ENCODE peak calls at places on chromosomes 4 and X, in seven cellular contexts. T is Peyer's patch, Y is progenitor cell of endocrine pancreas, W is endodermal cell, L is choroid plexus epithelial cell, J is body of pancreas, A is dorsolateral prefrontal cortex. K is an unnamed sample.

GRCh38 chr4:107888237-107888636 is 43.1 kb upstream of the CYP2U1 start:
- DNase-seq in J (no peak), T (no peak), L (no peak), W (no peak), A (no peak), Y (no peak), K (no peak)

GRCh38 chr4:183201331-183201730 is 102.3 kb downstream of the WWC2 start:
- DNase-seq in W (no peak), Y (no peak), L (peak; percentile 74), J (no peak), T (no peak), A (no peak), K (no peak)

GRCh38 chr4:133186845-133187244 is 37.8 kb downstream of the PCDH10 start:
- DNase-seq in Y (no peak), T (no peak), J (no peak), W (no peak), A (no peak), L (no peak), K (no peak)

GRCh38 chrX:12700745-12701144 is 90.5 kb upstream of the PRPS2 start:
- DNase-seq in A (no peak), Y (no peak), J (peak; percentile 31), L (no peak), T (no peak), W (no peak), K (no peak)

GRCh38 chrX:150848914-150849365 is 49.5 kb downstream of the CD99L2 start:
- DNase-seq in W (no peak), Y (no peak), A (no peak), T (no peak), J (peak; percentile 76), L (peak; percentile 71), K (no peak)

GRCh38 chrX:55159556-55159955 is 60.6 kb upstream of the PAGE5 start:
- DNase-seq in L (no peak), T (no peak), W (no peak), A (no peak), Y (no peak), J (no peak), K (no peak)

GRCh38 chr4:105946771-105947170 is 51.5 kb downstream of the NPNT start:
- DNase-seq in A (no peak), W (no peak), L (no peak), Y (no peak), J (no peak), T (no peak), K (no peak)

GRCh38 chr4:680091-680490 is 5.7 kb downstream of the MYL5 start:
- DNase-seq in T (peak; percentile 47), J (no peak), L (no peak), W (no peak), Y (no peak), A (no peak), K (no peak)

GRCh38 chrX:95841863-95842262 is 842.8 kb upstream of the DIAPH2 start:
- DNase-seq in W (no peak), Y (no peak), A (no peak), J (no peak), L (no peak), T (no peak), K (no peak)

GRCh38 chr4:47750771-47751170 is 87.1 kb downstream of the CORIN start:
- DNase-seq in T (no peak), L (no peak), A (no peak), W (no peak), Y (no peak), J (no peak), K (no peak)

GRCh38 chr4:89064848-89065247 is 7.9 kb upstream of the FAM13A start:
- DNase-seq in J (no peak), A (no peak), T (no peak), Y (no peak), W (no peak), L (no peak), K (no peak)

GRCh38 chr4:67697860-67698655 is 2.9 kb downstream of the UBA6 start:
- DNase-seq in Y (no peak), T (no peak), L (no peak), A (no peak), J (no peak), W (no peak), K (no peak)

GRCh38 chrX:110320588-110320987 is 2.7 kb upstream of the AMMECR1 start:
- DNase-seq in A (no peak), Y (no peak), J (no peak), L (no peak), T (no peak), W (no peak), K (no peak)

GRCh38 chrX:80207327-80207726 is 192.8 kb downstream of the TBX22 start:
- DNase-seq in W (no peak), J (no peak), T (no peak), A (no peak), Y (no peak), L (no peak), K (no peak)

GRCh38 chrX:150887906-150888465 is 10.5 kb downstream of the CD99L2 start:
- DNase-seq in A (no peak), T (no peak), Y (no peak), J (no peak), L (peak; percentile 38), W (no peak), K (no peak)

GRCh38 chrX:107451754-107452153 is 2.3 kb downstream of the FRMPD3 start:
- DNase-seq in T (no peak), W (peak; percentile 89), L (no peak), A (no peak), Y (no peak), J (no peak), K (no peak)

GRCh38 chrX:134633832-134634231 is 24.4 kb downstream of the PLAC1 start:
- DNase-seq in J (no peak), Y (no peak), A (no peak), T (no peak), L (no peak), W (no peak), K (no peak)

GRCh38 chrX:45479835-45480422 is 279.3 kb upstream of the DIPK2B start:
- DNase-seq in J (no peak), L (peak; percentile 81), Y (no peak), T (no peak), W (no peak), A (no peak), K (no peak)

GRCh38 chr4:21947768-21948346 is 715 bp downstream of the KCNIP4 start:
- DNase-seq in Y (no peak), L (no peak), W (no peak), T (no peak), J (no peak), A (no peak), K (no peak)

GRCh38 chr4:55561884-55562283 is 15.2 kb upstream of the CLOCK start:
- DNase-seq in Y (no peak), T (no peak), W (no peak), A (no peak), J (no peak), L (no peak), K (no peak)

GRCh38 chr4:58247792-58248191 is 1137.6 kb upstream of the IGFBP7 start:
- DNase-seq in A (no peak), W (peak; percentile 60), Y (no peak), L (no peak), T (no peak), J (no peak), K (peak; percentile 4)

GRCh38 chr4:181909368-181909767 is 333.8 kb upstream of the TENM3 start:
- DNase-seq in L (peak; percentile 90), T (no peak), J (no peak), A (no peak), Y (no peak), W (peak; percentile 76), K (no peak)

GRCh38 chr4:41319553-41319952 is 62.8 kb downstream of the UCHL1 start:
- DNase-seq in L (peak; percentile 34), T (no peak), J (no peak), W (no peak), Y (no peak), A (no peak), K (no peak)

GRCh38 chr4:10688022-10688421 is 3.5 kb upstream of the CLNK start:
- DNase-seq in A (no peak), T (no peak), W (no peak), Y (no peak), J (no peak), L (no peak), K (no peak)

GRCh38 chr4:10687526-10687925 is 3.0 kb upstream of the CLNK start:
- DNase-seq in J (no peak), Y (no peak), A (no peak), L (no peak), T (no peak), W (no peak), K (no peak)

GRCh38 chr4:10691651-10692050 is 7.1 kb upstream of the CLNK start:
- DNase-seq in A (no peak), T (no peak), Y (no peak), L (no peak), W (no peak), J (no peak), K (no peak)

GRCh38 chr4:10690185-10690907 is 5.8 kb upstream of the CLNK start:
- DNase-seq in Y (no peak), L (no peak), A (no peak), T (no peak), J (no peak), W (no peak), K (no peak)

GRCh38 chr4:10688827-10689226 is 4.3 kb upstream of the CLNK start:
- DNase-seq in A (no peak), Y (no peak), J (no peak), L (no peak), W (no peak), T (no peak), K (no peak)
- TF ChIP-seq CTCF in A (no peak), Y (no peak), J (no peak), L (no peak), W (no peak), T (no peak), K (no peak)

DNA sequence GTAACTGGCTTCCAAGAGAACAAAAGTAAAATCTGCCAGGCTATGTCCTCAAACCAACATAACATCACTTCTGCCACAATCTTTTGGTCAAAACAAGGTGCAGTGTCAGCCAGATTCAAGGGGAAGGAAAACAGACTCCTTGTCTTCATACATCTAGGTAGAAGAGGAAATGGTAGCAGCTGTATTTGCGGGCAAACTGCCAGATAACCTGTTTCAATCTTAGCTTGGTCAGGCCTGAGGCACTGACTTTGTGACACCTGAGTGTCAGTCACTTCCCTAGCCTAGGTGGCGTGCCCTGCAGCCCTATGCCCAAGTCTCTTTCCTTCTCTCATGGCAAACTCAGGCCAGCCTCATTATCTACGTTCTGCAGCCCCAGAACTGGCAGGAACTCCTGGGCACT is 146.2 kb upstream of the JADE1 start:
- DNase-seq in Y (no peak), A (no peak), T (peak; percentile 69), J (peak; percentile 44), L (no peak), W (no peak), K (no peak)
- TF ChIP-seq CTCF in Y (no peak), A (no peak), T (no peak), J (no peak), L (no peak), W (no peak), K (no peak)

GRCh38 chr4:137226900-137227299 is 305.4 kb downstream of the PCDH18 start:
- DNase-seq in W (no peak), J (no peak), L (peak; percentile 43), Y (no peak), A (no peak), T (no peak), K (peak; percentile 9)
- TF ChIP-seq CTCF in W (peak; percentile 71), J (no peak), L (peak; percentile 56), Y (peak; percentile 57), A (no peak), T (no peak), K (peak; percentile 49)

DNA sequence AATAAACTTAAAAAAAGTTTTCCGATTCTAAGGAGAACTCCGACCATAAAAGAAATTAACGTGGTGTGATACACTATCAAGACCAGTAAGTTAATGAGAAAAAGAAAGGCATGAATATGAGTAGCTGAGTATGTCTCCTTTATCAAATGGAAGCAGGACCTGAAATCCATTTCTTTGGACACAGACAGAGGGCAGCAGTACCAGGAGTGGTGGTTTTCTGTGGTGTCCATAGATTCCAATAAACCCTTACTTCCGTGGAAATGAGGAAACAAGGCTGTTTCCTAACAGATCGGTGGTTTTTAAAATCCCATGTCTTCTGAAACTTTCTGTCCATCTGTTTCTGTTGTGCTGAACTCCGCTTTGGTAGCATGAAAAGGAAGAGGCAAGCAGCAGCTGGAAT is 128.5 kb upstream of the TSPAN5 start:
- DNase-seq in W (no peak), J (no peak), T (no peak), A (no peak), L (peak; percentile 29), Y (no peak), K (no peak)
- TF ChIP-seq CTCF in W (peak; percentile 53), J (no peak), T (no peak), A (peak; percentile 36), L (peak; percentile 40), Y (no peak), K (no peak)